ENCODE peak calls at places on chromosomes 1 and 21, in four cellular contexts. One of them, this sample, is unnamed.

GRCh38 chr1:1621682-1622577 is 6.6 kb downstream of the MIB2 start:
- DNase-seq in SK-N-SH: no peak
- DNase-seq in pancreas: peak; percentile 59
- DNase-seq in lower lobe of right lung: no peak
- DNase-seq in this sample: peak; percentile 18

GRCh38 chr1:246773213-246773641 is 49.0 kb downstream of the SCCPDH start:
- DNase-seq in pancreas: no peak
- DNase-seq in lower lobe of right lung: no peak
- DNase-seq in SK-N-SH: no peak
- DNase-seq in this sample: no peak

GRCh38 chr1:81234237-81234636 is 566.5 kb upstream of the ADGRL2 start:
- DNase-seq in pancreas: no peak
- DNase-seq in SK-N-SH: no peak
- DNase-seq in lower lobe of right lung: no peak
- DNase-seq in this sample: no peak

GRCh38 chr21:42768324-42769121 is 110.8 kb downstream of the WDR4 start:
- DNase-seq in lower lobe of right lung: no peak
- DNase-seq in pancreas: no peak
- DNase-seq in SK-N-SH: no peak
- DNase-seq in this sample: no peak

GRCh38 chr1:22563671-22564612 is 653 bp downstream of the EPHA8 start:
- DNase-seq in SK-N-SH: peak; percentile 71
- DNase-seq in lower lobe of right lung: no peak
- DNase-seq in pancreas: no peak
- DNase-seq in this sample: no peak

GRCh38 chr1:182761396-182762395 is 27.9 kb upstream of the NPL start:
- DNase-seq in SK-N-SH: peak; percentile 27
- DNase-seq in lower lobe of right lung: no peak
- DNase-seq in pancreas: no peak
- DNase-seq in this sample: no peak

GRCh38 chr1:190183588-190183987 is 294.1 kb downstream of the BRINP3 start:
- DNase-seq in SK-N-SH: no peak
- DNase-seq in pancreas: no peak
- DNase-seq in lower lobe of right lung: no peak
- DNase-seq in this sample: no peak

GRCh38 chr1:163585796-163586195 is 264.0 kb downstream of the NUF2 start:
- DNase-seq in SK-N-SH: no peak
- DNase-seq in lower lobe of right lung: no peak
- DNase-seq in pancreas: no peak
- DNase-seq in this sample: no peak

GRCh38 chr1:161223805-161224694 is 622 bp upstream of the APOA2 start:
- DNase-seq in pancreas: no peak
- DNase-seq in SK-N-SH: no peak
- DNase-seq in lower lobe of right lung: no peak
- DNase-seq in this sample: no peak

GRCh38 chr1:23854568-23854967 is 13.5 kb downstream of the FUCA1 start:
- DNase-seq in SK-N-SH: peak; percentile 32
- DNase-seq in lower lobe of right lung: no peak
- DNase-seq in pancreas: no peak
- DNase-seq in this sample: no peak

GRCh38 chr1:101275672-101276071 is 38.9 kb downstream of the S1PR1 start:
- DNase-seq in lower lobe of right lung: no peak
- DNase-seq in pancreas: no peak
- DNase-seq in SK-N-SH: no peak
- DNase-seq in this sample: no peak

GRCh38 chr1:72007312-72007711 is 275.0 kb downstream of the NEGR1 start:
- DNase-seq in SK-N-SH: no peak
- DNase-seq in pancreas: no peak
- DNase-seq in lower lobe of right lung: no peak
- DNase-seq in this sample: peak; percentile 27

GRCh38 chr1:95126366-95126765 is 9.2 kb downstream of the TLCD4 start:
- DNase-seq in pancreas: no peak
- DNase-seq in lower lobe of right lung: no peak
- DNase-seq in SK-N-SH: no peak
- DNase-seq in this sample: no peak

GRCh38 chr1:24566266-24566867 is 10.5 kb downstream of the NCMAP start:
- DNase-seq in pancreas: peak; percentile 22
- DNase-seq in SK-N-SH: no peak
- DNase-seq in lower lobe of right lung: peak; percentile 24
- DNase-seq in this sample: no peak

GRCh38 chr1:27296773-27297214 is 25.2 kb upstream of the TMEM222 start:
- DNase-seq in pancreas: peak; percentile 89
- DNase-seq in lower lobe of right lung: peak; percentile 83
- DNase-seq in SK-N-SH: peak; percentile 75
- DNase-seq in this sample: peak; percentile 61

GRCh38 chr1:50109647-50110075 is 941 bp downstream of the ELAVL4 start:
- DNase-seq in lower lobe of right lung: no peak
- DNase-seq in pancreas: no peak
- DNase-seq in SK-N-SH: no peak
- DNase-seq in this sample: peak; percentile 17

GRCh38 chr1:26376050-26376449 is 3.5 kb upstream of the ZNF683 start:
- DNase-seq in lower lobe of right lung: no peak
- DNase-seq in SK-N-SH: no peak
- DNase-seq in pancreas: no peak
- DNase-seq in this sample: no peak

GRCh38 chr1:29310616-29311180 is 74.4 kb downstream of the PTPRU start:
- DNase-seq in SK-N-SH: no peak
- DNase-seq in lower lobe of right lung: peak; percentile 21
- DNase-seq in pancreas: no peak
- DNase-seq in this sample: no peak

GRCh38 chr21:26916799-26917198 is 50.1 kb downstream of the ADAMTS5 start:
- DNase-seq in lower lobe of right lung: no peak
- DNase-seq in SK-N-SH: no peak
- DNase-seq in pancreas: no peak
- DNase-seq in this sample: no peak

GRCh38 chr1:12585536-12585935 is 32.5 kb downstream of the DHRS3 start:
- DNase-seq in lower lobe of right lung: no peak
- DNase-seq in SK-N-SH: no peak
- DNase-seq in pancreas: no peak
- DNase-seq in this sample: peak; percentile 19

GRCh38 chr1:12586171-12586942 is 31.7 kb downstream of the DHRS3 start:
- DNase-seq in pancreas: no peak
- DNase-seq in lower lobe of right lung: no peak
- DNase-seq in SK-N-SH: no peak
- DNase-seq in this sample: no peak

GRCh38 chr1:12591267-12591938 is 26.6 kb downstream of the DHRS3 start:
- DNase-seq in SK-N-SH: no peak
- DNase-seq in pancreas: no peak
- DNase-seq in lower lobe of right lung: no peak
- DNase-seq in this sample: peak; percentile 85

GRCh38 chr1:12587981-12588620 is 29.9 kb downstream of the DHRS3 start:
- DNase-seq in SK-N-SH: no peak
- DNase-seq in pancreas: no peak
- DNase-seq in lower lobe of right lung: no peak
- DNase-seq in this sample: no peak

DNA sequence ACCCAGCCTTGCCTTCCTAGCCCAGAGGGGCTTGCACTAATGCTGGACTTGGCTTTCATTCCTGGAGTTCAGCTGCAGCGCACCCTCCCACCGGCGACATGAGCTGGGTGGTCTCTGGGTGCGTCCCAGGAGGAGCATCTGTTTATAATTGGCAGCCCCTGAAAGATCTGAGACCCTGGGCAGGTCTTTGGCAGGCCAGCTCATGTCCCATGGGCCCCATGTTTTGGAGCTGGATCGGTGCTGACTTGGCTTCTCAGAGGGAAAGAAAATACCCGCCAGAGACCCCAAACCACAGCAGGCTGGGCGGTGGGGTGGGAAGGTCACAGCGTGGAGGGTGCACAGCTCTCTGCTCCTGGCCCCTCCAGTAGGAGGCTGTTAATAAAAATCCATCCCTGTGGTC is 29.3 kb downstream of the DHRS3 start:
- DNase-seq in pancreas: no peak
- DNase-seq in SK-N-SH: no peak
- DNase-seq in lower lobe of right lung: no peak
- DNase-seq in this sample: no peak
- H3K36me3 ChIP-seq in pancreas: no peaks in the 10 kb centered on the region
- H3K36me3 ChIP-seq in SK-N-SH: no peaks in the 10 kb centered on the region
- H3K36me3 ChIP-seq in lower lobe of right lung: peaks cover 31% of the 10 kb centered on the region
- H3K36me3 ChIP-seq in this sample: peaks cover 3% of the 10 kb centered on the region

GRCh38 chr1:220885971-220886370 is 6.7 kb downstream of the HLX start:
- DNase-seq in lower lobe of right lung: no peak
- DNase-seq in pancreas: no peak
- DNase-seq in SK-N-SH: no peak
- DNase-seq in this sample: no peak
- H3K4me1 ChIP-seq in lower lobe of right lung: peaks cover 25% of the 10 kb centered on the region
- H3K4me1 ChIP-seq in pancreas: no peaks in the 10 kb centered on the region
- H3K4me1 ChIP-seq in SK-N-SH: no peaks in the 10 kb centered on the region
- H3K4me1 ChIP-seq in this sample: peaks cover 27% of the 10 kb centered on the region

GRCh38 chr1:108645479-108646184 is 15.3 kb downstream of the HENMT1 start:
- DNase-seq in pancreas: no peak
- DNase-seq in SK-N-SH: no peak
- DNase-seq in lower lobe of right lung: no peak
- DNase-seq in this sample: no peak

GRCh38 chr1:108644984-108645383 is 15.9 kb downstream of the HENMT1 start:
- DNase-seq in pancreas: no peak
- DNase-seq in SK-N-SH: no peak
- DNase-seq in lower lobe of right lung: peak; percentile 47
- DNase-seq in this sample: no peak

GRCh38 chr1:108636876-108637275 is 24.0 kb downstream of the HENMT1 start:
- DNase-seq in SK-N-SH: no peak
- DNase-seq in pancreas: no peak
- DNase-seq in lower lobe of right lung: no peak
- DNase-seq in this sample: no peak

GRCh38 chr1:108643492-108644333 is 17.2 kb downstream of the HENMT1 start:
- DNase-seq in lower lobe of right lung: no peak
- DNase-seq in SK-N-SH: peak; percentile 70
- DNase-seq in pancreas: no peak
- DNase-seq in this sample: no peak

DNA sequence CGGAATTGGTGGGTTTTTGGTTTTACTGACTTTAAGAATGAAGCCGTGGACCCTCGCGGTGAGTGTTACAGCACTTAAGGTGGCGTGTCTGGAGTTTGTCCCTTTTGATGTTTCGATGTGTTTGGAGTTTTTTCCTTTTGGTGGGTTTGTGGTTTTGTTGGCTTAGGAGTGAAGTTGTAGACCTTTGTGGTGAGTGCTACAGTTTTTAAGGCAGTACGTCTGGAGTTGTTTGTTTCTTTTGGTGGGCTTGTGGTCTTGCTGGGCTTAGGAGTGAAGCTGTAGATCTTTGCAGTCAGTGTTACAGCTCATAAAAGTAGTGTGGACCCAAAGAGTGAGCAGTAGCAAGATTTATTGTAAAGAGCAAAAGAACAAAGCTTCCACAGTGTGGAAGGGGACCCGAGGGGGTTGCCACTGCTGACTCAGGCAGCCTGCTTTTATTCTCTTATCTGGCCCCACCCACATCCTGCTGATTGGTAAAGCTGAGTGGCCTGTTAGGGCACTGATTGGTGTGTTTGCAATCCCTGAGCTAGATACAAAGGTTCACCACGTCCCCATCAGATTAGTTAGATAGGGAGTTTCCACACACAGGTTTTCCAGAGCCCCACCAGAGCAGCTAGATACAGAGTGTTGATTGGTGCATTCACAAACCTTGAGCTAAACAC is 20.9 kb downstream of the HENMT1 start:
- DNase-seq in SK-N-SH: no peak
- DNase-seq in lower lobe of right lung: no peak
- DNase-seq in pancreas: no peak
- DNase-seq in this sample: no peak
- TF ChIP-seq CTCF in SK-N-SH: no peak
- TF ChIP-seq CTCF in lower lobe of right lung: no peak
- TF ChIP-seq CTCF in pancreas: no peak
- TF ChIP-seq CTCF in this sample: no peak

GRCh38 chr1:31266547-31266946 is 26.9 kb upstream of the NKAIN1 start:
- DNase-seq in pancreas: no peak
- DNase-seq in lower lobe of right lung: no peak
- DNase-seq in SK-N-SH: no peak
- DNase-seq in this sample: no peak

GRCh38 chr1:31273619-31274018 is 23.0 kb downstream of the SNRNP40 start:
- DNase-seq in lower lobe of right lung: no peak
- DNase-seq in SK-N-SH: no peak
- DNase-seq in pancreas: no peak
- DNase-seq in this sample: no peak

GRCh38 chr1:31272369-31272768 is 24.2 kb downstream of the SNRNP40 start:
- DNase-seq in lower lobe of right lung: no peak
- DNase-seq in pancreas: no peak
- DNase-seq in SK-N-SH: no peak
- DNase-seq in this sample: no peak
- H3K36me3 ChIP-seq in lower lobe of right lung: peaks cover 96% of the 10 kb centered on the region
- H3K36me3 ChIP-seq in pancreas: no peaks in the 10 kb centered on the region
- H3K36me3 ChIP-seq in SK-N-SH: peaks cover 54% of the 10 kb centered on the region
- H3K36me3 ChIP-seq in this sample: peaks cover 13% of the 10 kb centered on the region

DNA sequence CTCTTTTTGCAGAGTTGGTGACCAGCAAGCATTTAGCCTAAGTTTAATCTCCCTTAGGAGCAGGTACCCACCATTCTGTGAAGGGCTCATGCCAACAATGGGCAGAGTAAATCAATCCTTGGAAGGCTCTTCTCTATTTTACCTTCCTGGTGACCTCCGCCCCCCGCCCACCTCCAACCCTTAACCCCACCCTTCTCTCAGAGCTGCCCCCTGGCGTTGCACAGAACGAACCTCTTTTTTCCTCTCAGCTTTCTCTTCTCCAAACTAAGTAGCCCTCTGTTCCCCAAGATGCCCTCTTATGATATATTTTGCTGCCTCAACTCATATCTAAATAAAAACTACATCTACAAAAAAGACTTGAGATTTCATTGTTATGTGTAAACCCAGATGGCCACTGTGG is 186.8 kb downstream of the SEC16B start:
- DNase-seq in SK-N-SH: no peak
- DNase-seq in lower lobe of right lung: no peak
- DNase-seq in pancreas: no peak
- DNase-seq in this sample: no peak
- H3K4me1 ChIP-seq in SK-N-SH: peaks cover 9% of the 10 kb centered on the region
- H3K4me1 ChIP-seq in lower lobe of right lung: no peaks in the 10 kb centered on the region
- H3K4me1 ChIP-seq in pancreas: no peaks in the 10 kb centered on the region
- H3K4me1 ChIP-seq in this sample: no peaks in the 10 kb centered on the region

This sample was measured in heart left ventricle.